ENCODE peak calls at places on chromosomes 6 and 20, in seven cellular contexts. W, K, U, O, V, T and R are unnamed samples.

GRCh38 chr6:145886228-145886956 is 71.8 kb upstream of the FBXO30 start:
- DNase-seq in W (no peak), K (peak), U (no peak), O (no peak), V (no peak), T (no peak), R (no peak)

GRCh38 chr6:157198425-157199279 is 124.7 kb downstream of the TMEM242 start:
- DNase-seq in W (no peak), K (no peak), U (peak), O (peak), V (no peak), T (peak), R (no peak)

GRCh38 chr6:2307794-2308193 is 62.4 kb upstream of the GMDS start:
- DNase-seq in W (no peak), K (no peak), U (no peak), O (no peak), V (no peak), T (no peak), R (no peak)

GRCh38 chr6:111088668-111089003 is 1.3 kb downstream of the SLC16A10 start:
- DNase-seq in W (no peak), K (no peak), U (no peak), O (no peak), V (no peak), T (no peak), R (no peak)

GRCh38 chr6:141550471-141550870 is 582.3 kb upstream of the GJE1 start:
- DNase-seq in W (no peak), K (peak), U (no peak), O (no peak), V (no peak), T (no peak), R (no peak)

GRCh38 chr6:97186416-97186999 is 96.5 kb downstream of the MMS22L start:
- DNase-seq in W (peak), K (peak), U (peak), O (peak), V (peak), T (peak), R (peak)

GRCh38 chr20:58103517-58103904 is 124.9 kb downstream of the ANKRD60 start:
- DNase-seq in W (no peak), K (no peak), U (no peak), O (no peak), V (no peak), T (no peak), R (no peak)

GRCh38 chr6:15310680-15311079 is 64.8 kb downstream of the JARID2 start:
- DNase-seq in W (no peak), K (peak), U (no peak), O (no peak), V (no peak), T (no peak), R (no peak)

GRCh38 chr20:45860573-45861011 is 3.2 kb downstream of the ZSWIM3 start:
- DNase-seq in W (no peak), K (peak), U (no peak), O (no peak), V (no peak), T (no peak), R (no peak)

GRCh38 chr6:93017213-93017612 is 402.1 kb downstream of the EPHA7 start:
- DNase-seq in W (no peak), K (no peak), U (no peak), O (no peak), V (no peak), T (no peak), R (no peak)

GRCh38 chr6:135496805-135497411 is 632 bp downstream of the AHI1 start:
- DNase-seq in W (no peak), K (no peak), U (no peak), O (no peak), V (no peak), T (no peak), R (no peak)

GRCh38 chr6:116165596-116165995 is 39.7 kb upstream of the COL10A1 start:
- DNase-seq in W (no peak), K (no peak), U (no peak), O (no peak), V (no peak), T (no peak), R (no peak)

GRCh38 chr6:5143625-5144311 is 58.6 kb downstream of the PPP1R3G start:
- DNase-seq in W (peak), K (peak), U (peak), O (peak), V (peak), T (peak), R (peak)

GRCh38 chr6:35092362-35093117 is 48.6 kb downstream of the TCP11 start:
- DNase-seq in W (no peak), K (peak), U (no peak), O (no peak), V (no peak), T (no peak), R (no peak)

GRCh38 chr6:142635130-142635529 is 309.8 kb downstream of the HIVEP2 start:
- DNase-seq in W (no peak), K (peak), U (no peak), O (no peak), V (no peak), T (no peak), R (no peak)

GRCh38 chr6:35602133-35602946 is 86.4 kb downstream of the FKBP5 start:
- DNase-seq in W (no peak), K (peak), U (peak), O (no peak), V (no peak), T (no peak), R (no peak)

GRCh38 chr6:106163446-106163965 is 77.4 kb downstream of the PRDM1 start:
- DNase-seq in W (no peak), K (peak), U (no peak), O (peak), V (peak), T (peak), R (peak)

GRCh38 chr20:32006841-32007786 is 3.1 kb upstream of the CCM2L start:
- DNase-seq in W (no peak), K (no peak), U (no peak), O (no peak), V (no peak), T (no peak), R (no peak)

GRCh38 chr6:148854086-148854485 is 107.3 kb downstream of the UST start:
- DNase-seq in W (no peak), K (peak), U (peak), O (no peak), V (no peak), T (no peak), R (no peak)

GRCh38 chr20:23200914-23201313 is 114.8 kb upstream of the CD93 start:
- DNase-seq in W (peak), K (peak), U (no peak), O (no peak), V (no peak), T (peak), R (no peak)

GRCh38 chr20:11409526-11409925 is 508.2 kb upstream of the BTBD3 start:
- DNase-seq in W (no peak), K (no peak), U (no peak), O (no peak), V (no peak), T (no peak), R (no peak)

GRCh38 chr20:32820000-32820697 is 395 bp downstream of the MAPRE1 start:
- DNase-seq in W (peak), K (peak), U (peak), O (peak), V (peak), T (peak), R (peak)

GRCh38 chr6:27205375-27206278 is 41.9 kb upstream of the PRSS16 start:
- DNase-seq in W (no peak), K (peak), U (no peak), O (no peak), V (peak), T (no peak), R (no peak)

GRCh38 chr20:11207749-11208502 is 534.1 kb upstream of the JAG1 start:
- DNase-seq in W (no peak), K (peak), U (no peak), O (peak), V (no peak), T (no peak), R (no peak)

GRCh38 chr20:50744143-50744792 is 12.9 kb downstream of the PARD6B start:
- DNase-seq in W (no peak), K (peak), U (no peak), O (peak), V (no peak), T (no peak), R (no peak)

GRCh38 chr20:10313215-10313614 is 94.6 kb downstream of the SNAP25 start:
- DNase-seq in W (no peak), K (peak), U (no peak), O (no peak), V (no peak), T (no peak), R (no peak)

GRCh38 chr20:31861346-31862156 is 8.8 kb downstream of the DUSP15 start:
- DNase-seq in W (peak), K (peak), U (peak), O (peak), V (peak), T (peak), R (peak)

GRCh38 chr6:116556814-116557403 is 3.4 kb downstream of the CALHM4 start:
- DNase-seq in W (no peak), K (no peak), U (no peak), O (no peak), V (no peak), T (no peak), R (no peak)

GRCh38 chr6:111715321-111715720 is 109.6 kb upstream of the TRAF3IP2 start:
- DNase-seq in W (no peak), K (no peak), U (no peak), O (no peak), V (no peak), T (no peak), R (no peak)

GRCh38 chr6:158648682-158649131 is 1.1 kb upstream of the SYTL3 start:
- DNase-seq in W (no peak), K (peak), U (no peak), O (no peak), V (no peak), T (no peak), R (no peak)

GRCh38 chr6:692356-692851 is 535 bp downstream of the EXOC2 start:
- DNase-seq in W (peak), K (peak), U (no peak), O (peak), V (peak), T (peak), R (peak)

GRCh38 chr20:22586645-22587310 is 2.4 kb upstream of the FOXA2 start:
- DNase-seq in W (peak), K (no peak), U (peak), O (peak), V (no peak), T (peak), R (no peak)

GRCh38 chr20:33647603-33648395 is 14.3 kb upstream of the C20orf144 start:
- DNase-seq in W (no peak), K (peak), U (no peak), O (no peak), V (no peak), T (no peak), R (peak)

GRCh38 chr6:158774734-158775449 is 44.3 kb downstream of the EZR start:
- DNase-seq in W (no peak), K (no peak), U (no peak), O (no peak), V (no peak), T (no peak), R (no peak)

GRCh38 chr6:22334778-22335177 is 37.9 kb upstream of the PRL start:
- DNase-seq in W (no peak), K (no peak), U (no peak), O (no peak), V (no peak), T (no peak), R (no peak)

GRCh38 chr6:163392533-163392932 is 22.0 kb upstream of the QKI start:
- DNase-seq in W (no peak), K (peak), U (no peak), O (peak), V (no peak), T (peak), R (no peak)

GRCh38 chr6:6749791-6750434 is 161.4 kb downstream of the LY86 start:
- DNase-seq in W (no peak), K (peak), U (no peak), O (peak), V (peak), T (peak), R (no peak)